ENCODE peak calls at places on chromosome 7, in nine cellular contexts. I is aorta, W is psoas muscle, L is neuronal stem cell, Q is left ventricle myocardium inferior, M is ovary, B is brain microvascular endothelial cell, S is body of pancreas, E is right cardiac atrium. X is an unnamed sample.

GRCh38 chr7:21690717-21691116 is 147.9 kb downstream of the DNAH11 start:
- DNase-seq in S (no peak), M (no peak), B (no peak), L (no peak), Q (no peak), I (no peak), W (no peak), E (no peak), X (no peak)

GRCh38 chr7:149741629-149742028 is 31.8 kb downstream of the ZNF467 start:
- DNase-seq in B (no peak), S (peak; percentile 62), L (no peak), Q (no peak), W (no peak), M (no peak), E (no peak), I (no peak), X (no peak)

GRCh38 chr7:95690367-95690947 is 81.9 kb upstream of the DYNC1I1 start:
- DNase-seq in S (peak; percentile 34), L (peak; percentile 35), M (no peak), Q (no peak), B (peak; percentile 51), W (no peak), E (no peak), I (no peak), X (no peak)

GRCh38 chr7:151024435-151025056 is at the start of gene ATG9B:
- DNase-seq in B (no peak), M (no peak), Q (no peak), S (no peak), E (no peak), L (no peak), W (no peak), I (no peak), X (no peak)

GRCh38 chr7:51351661-51352060 is 35.1 kb upstream of the COBL start:
- DNase-seq in W (no peak), S (no peak), E (no peak), L (no peak), M (no peak), I (no peak), Q (no peak), B (peak; percentile 66), X (no peak)

GRCh38 chr7:101185258-101185839 is 5.3 kb upstream of the NAT16 start:
- DNase-seq in W (no peak), E (no peak), L (no peak), S (no peak), Q (no peak), M (no peak), B (peak; percentile 60), I (no peak), X (no peak)

GRCh38 chr7:88546808-88547207 is 212.7 kb upstream of the ZNF804B start:
- DNase-seq in Q (no peak), L (no peak), M (no peak), I (no peak), W (no peak), S (peak; percentile 67), E (no peak), B (peak; percentile 16), X (no peak)

GRCh38 chr7:53383131-53383530 is 347.7 kb downstream of the POM121L12 start:
- DNase-seq in W (no peak), L (no peak), I (no peak), B (no peak), Q (no peak), E (no peak), S (no peak), M (no peak), X (no peak)

GRCh38 chr7:106031271-106032029 is 68.4 kb downstream of the CDHR3 start:
- DNase-seq in I (no peak), B (no peak), E (peak; percentile 22), W (no peak), M (peak; percentile 58), Q (no peak), L (no peak), S (no peak), X (peak; percentile 48)

GRCh38 chr7:30896783-30897617 is 14.7 kb upstream of the AQP1 start:
- DNase-seq in L (no peak), E (no peak), B (no peak), S (peak; percentile 88), M (peak; percentile 57), W (no peak), I (no peak), Q (no peak), X (no peak)

GRCh38 chr7:30893357-30893756 is 18.3 kb upstream of the AQP1 start:
- DNase-seq in S (peak; percentile 69), Q (peak; percentile 63), E (peak; percentile 60), L (no peak), M (no peak), I (no peak), W (no peak), B (peak; percentile 46), X (no peak)

GRCh38 chr7:30896041-30896440 is 15.6 kb upstream of the AQP1 start:
- DNase-seq in M (no peak), W (no peak), E (no peak), S (peak; percentile 72), L (no peak), Q (no peak), B (no peak), I (no peak), X (no peak)

GRCh38 chr7:30894866-30895408 is 16.7 kb upstream of the AQP1 start:
- DNase-seq in W (no peak), E (no peak), L (no peak), S (no peak), B (no peak), M (no peak), Q (no peak), I (no peak), X (no peak)

DNA sequence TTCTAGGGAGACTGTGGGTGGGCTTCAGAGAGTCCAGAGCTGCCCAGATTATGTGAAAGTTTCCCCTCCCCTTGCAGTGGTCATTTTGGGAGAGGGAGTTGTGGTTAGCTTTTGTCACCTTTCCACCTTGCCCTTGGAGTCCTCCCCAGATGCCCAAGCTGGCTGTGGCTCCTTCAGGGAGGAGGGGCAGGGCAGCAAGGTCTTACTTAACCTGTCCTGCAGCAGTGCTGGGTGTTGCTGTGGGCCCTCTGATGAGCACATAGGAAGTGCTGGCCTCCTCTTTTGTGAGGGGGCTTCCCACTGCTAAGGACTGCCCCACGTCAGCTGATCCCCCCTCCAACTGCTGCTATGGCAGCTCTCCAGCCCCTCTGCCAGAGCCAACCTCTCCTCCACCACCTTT is 17.6 kb upstream of the AQP1 start:
- DNase-seq in S (peak; percentile 33), E (no peak), Q (no peak), M (no peak), B (no peak), I (no peak), L (no peak), W (no peak), X (no peak)
- H3K27ac ChIP-seq in S (peak overlapping the region; percentile 81), E (peak overlapping the region; percentile 68), Q (peak overlapping the region; percentile 82), M (no peak overlapping the region), B (no peak overlapping the region), I (peak overlapping the region; percentile 6), L (no peak overlapping the region), W (no peak overlapping the region), X (no peak overlapping the region)

DNA sequence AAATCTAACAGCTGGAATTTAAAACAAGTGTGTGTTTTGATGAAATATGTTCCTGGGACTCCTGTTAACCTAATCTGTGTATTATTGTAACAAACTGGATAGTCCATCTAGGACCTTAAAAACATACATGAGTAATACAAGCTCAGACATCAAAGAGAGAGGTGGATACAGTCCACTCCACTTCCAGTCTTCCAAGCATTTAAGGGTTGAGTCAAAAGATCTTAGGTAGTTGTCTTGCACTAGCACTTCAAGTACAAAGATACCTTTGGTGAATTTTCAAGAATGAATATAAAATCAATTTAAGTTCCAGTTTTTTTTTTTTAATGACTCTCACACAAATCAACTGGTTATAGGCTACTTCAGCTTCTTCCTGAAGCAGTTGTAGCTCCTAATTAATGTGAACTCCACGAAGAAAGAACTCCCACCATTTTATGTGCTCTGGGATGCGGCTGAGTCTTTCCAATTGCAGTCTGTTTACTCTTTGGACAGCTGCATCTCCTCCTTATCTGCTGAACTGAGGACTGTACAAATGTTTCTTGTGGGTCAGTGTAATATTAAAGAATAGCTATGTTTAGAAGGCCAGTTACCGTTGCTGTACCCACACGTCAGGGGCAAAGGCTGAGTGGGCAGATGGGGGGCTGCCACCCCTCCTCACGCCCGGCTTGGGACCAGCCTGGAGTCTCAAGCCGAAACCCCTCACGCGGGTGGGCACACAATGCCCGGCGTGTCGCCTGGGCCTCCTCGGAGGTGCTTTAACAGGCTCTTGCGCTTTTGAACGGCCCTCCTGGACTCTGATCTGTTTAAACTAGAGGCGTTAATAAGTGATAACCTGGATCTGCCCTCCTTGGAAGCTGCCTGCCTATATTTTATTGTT is 2.9 kb upstream of the IGF2BP3 start:
- DNase-seq in W (no peak), L (peak; percentile 17), Q (no peak), M (no peak), B (no peak), E (no peak), I (no peak), S (no peak), X (no peak)
- H3K27me3 ChIP-seq in W (peaks cover 48% of the 10 kb centered on the region), L (no peaks in the 10 kb centered on the region), Q (peaks cover 100% of the 10 kb centered on the region), M (peaks cover 19% of the 10 kb centered on the region), B (no peaks in the 10 kb centered on the region), E (peaks cover 7% of the 10 kb centered on the region), I (no peaks in the 10 kb centered on the region), S (peaks cover 8% of the 10 kb centered on the region), X (peaks cover 75% of the 10 kb centered on the region)

DNA sequence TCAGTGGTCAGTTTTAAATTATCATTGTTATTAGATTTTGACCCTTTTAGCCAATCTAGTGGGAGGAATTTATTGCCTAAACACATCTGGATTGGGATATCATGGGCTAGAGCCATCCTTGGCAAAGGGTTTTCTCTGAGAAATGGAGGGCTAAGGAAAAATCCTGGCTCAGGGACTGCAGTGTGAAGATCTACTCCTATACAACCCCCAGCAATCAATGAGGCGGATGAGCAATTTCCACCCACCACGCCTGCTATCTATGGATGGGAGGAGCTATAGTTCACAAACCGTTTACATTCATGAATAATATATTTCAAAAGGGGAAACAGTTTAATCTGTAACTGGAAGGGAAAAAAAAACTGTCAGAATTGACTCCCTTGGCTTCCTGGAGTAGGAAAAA is 2.7 kb downstream of the CAV1 start:
- DNase-seq in M (no peak), E (no peak), S (no peak), W (no peak), B (no peak), Q (no peak), L (no peak), I (no peak), X (no peak)
- H3K4me3 ChIP-seq in M (peak overlapping the region; percentile 80), E (peak overlapping the region; percentile 76), S (no peak overlapping the region), W (peak overlapping the region; percentile 80), B (peak overlapping the region; percentile 86), Q (peak overlapping the region; percentile 83), L (no peak overlapping the region), I (peak overlapping the region; percentile 84), X (no peak overlapping the region)

GRCh38 chr7:20354825-20355466 is 24.2 kb downstream of the ITGB8 start:
- DNase-seq in L (no peak), E (no peak), I (no peak), M (no peak), Q (no peak), S (no peak), W (no peak), B (no peak), X (no peak)
- H3K27ac ChIP-seq in L (no peak overlapping the region), E (no peak overlapping the region), I (no peak overlapping the region), M (no peak overlapping the region), Q (no peak overlapping the region), S (no peak overlapping the region), W (no peak overlapping the region), B (no peak overlapping the region), X (no peak overlapping the region)

X was measured in naive thymus-derived CD4-positive, alpha-beta T cell.